ENCODE peak calls at places on chromosomes 1 and 21, in six cellular contexts. One of them, this sample, is unnamed.
A peak's percentile ranks its signal among the peaks of the same experiment; 100 is the strongest.

GRCh38 chr1:41414291-41414690 is 53.1 kb downstream of the FOXO6 start:
- DNase-seq in HL-60: no peak
- DNase-seq in cardiac fibroblast: no peak
- DNase-seq in gastrocnemius medialis: no peak
- DNase-seq in neural progenitor cell: no peak
- DNase-seq in adrenal gland: no peak
- DNase-seq in this sample: no peak

GRCh38 chr1:6648556-6648955 is 23.9 kb downstream of the THAP3 start:
- DNase-seq in HL-60: no peak
- DNase-seq in cardiac fibroblast: no peak
- DNase-seq in gastrocnemius medialis: no peak
- DNase-seq in neural progenitor cell: no peak
- DNase-seq in adrenal gland: no peak
- DNase-seq in this sample: no peak

GRCh38 chr1:209349372-209350324 is 233.9 kb upstream of the CAMK1G start:
- DNase-seq in HL-60: no peak
- DNase-seq in cardiac fibroblast: peak; percentile 21
- DNase-seq in gastrocnemius medialis: no peak
- DNase-seq in neural progenitor cell: peak; percentile 19
- DNase-seq in adrenal gland: peak; percentile 20
- DNase-seq in this sample: peak; percentile 48

GRCh38 chr1:234136073-234136472 is 231.6 kb downstream of the SLC35F3 start:
- DNase-seq in HL-60: no peak
- DNase-seq in cardiac fibroblast: no peak
- DNase-seq in gastrocnemius medialis: no peak
- DNase-seq in neural progenitor cell: no peak
- DNase-seq in adrenal gland: no peak
- DNase-seq in this sample: no peak

GRCh38 chr1:39110882-39111281 is 84.7 kb downstream of the NDUFS5 start:
- DNase-seq in HL-60: no peak
- DNase-seq in cardiac fibroblast: peak; percentile 71
- DNase-seq in gastrocnemius medialis: no peak
- DNase-seq in neural progenitor cell: no peak
- DNase-seq in adrenal gland: no peak
- DNase-seq in this sample: no peak

GRCh38 chr1:9315411-9316079 is 22.9 kb downstream of the SPSB1 start:
- DNase-seq in HL-60: no peak
- DNase-seq in cardiac fibroblast: peak; percentile 58
- DNase-seq in gastrocnemius medialis: no peak
- DNase-seq in neural progenitor cell: no peak
- DNase-seq in adrenal gland: peak; percentile 43
- DNase-seq in this sample: peak; percentile 54

GRCh38 chr21:42794551-42794950 is 84.8 kb downstream of the WDR4 start:
- DNase-seq in HL-60: no peak
- DNase-seq in cardiac fibroblast: no peak
- DNase-seq in gastrocnemius medialis: no peak
- DNase-seq in neural progenitor cell: no peak
- DNase-seq in adrenal gland: no peak
- DNase-seq in this sample: no peak

GRCh38 chr1:47409311-47410085 is 6.6 kb upstream of the FOXE3 start:
- DNase-seq in HL-60: no peak
- DNase-seq in cardiac fibroblast: peak; percentile 86
- DNase-seq in gastrocnemius medialis: no peak
- DNase-seq in neural progenitor cell: no peak
- DNase-seq in adrenal gland: no peak
- DNase-seq in this sample: peak; percentile 56

GRCh38 chr1:91190996-91191395 is 169.2 kb upstream of the ZNF644 start:
- DNase-seq in HL-60: no peak
- DNase-seq in cardiac fibroblast: no peak
- DNase-seq in gastrocnemius medialis: no peak
- DNase-seq in neural progenitor cell: no peak
- DNase-seq in adrenal gland: no peak
- DNase-seq in this sample: no peak

GRCh38 chr1:93394514-93394913 is 48.8 kb downstream of the DR1 start:
- DNase-seq in HL-60: no peak
- DNase-seq in cardiac fibroblast: peak; percentile 9
- DNase-seq in gastrocnemius medialis: no peak
- DNase-seq in neural progenitor cell: no peak
- DNase-seq in adrenal gland: no peak
- DNase-seq in this sample: no peak

GRCh38 chr1:224656342-224656741 is 40.2 kb downstream of the CNIH3 start:
- DNase-seq in HL-60: no peak
- DNase-seq in cardiac fibroblast: no peak
- DNase-seq in gastrocnemius medialis: no peak
- DNase-seq in neural progenitor cell: no peak
- DNase-seq in adrenal gland: no peak
- DNase-seq in this sample: no peak

GRCh38 chr1:36924282-36924791 is 110.0 kb downstream of the GRIK3 start:
- DNase-seq in HL-60: peak; percentile 36
- DNase-seq in cardiac fibroblast: peak; percentile 30
- DNase-seq in gastrocnemius medialis: no peak
- DNase-seq in neural progenitor cell: peak; percentile 96
- DNase-seq in adrenal gland: peak; percentile 50
- DNase-seq in this sample: peak; percentile 3

GRCh38 chr1:161098161-161099068 is at the start of gene KLHDC9:
- DNase-seq in HL-60: peak; percentile 66
- DNase-seq in cardiac fibroblast: peak; percentile 78
- DNase-seq in gastrocnemius medialis: peak; percentile 28
- DNase-seq in neural progenitor cell: peak; percentile 97
- DNase-seq in adrenal gland: peak; percentile 92
- DNase-seq in this sample: no peak

GRCh38 chr1:98325646-98326441 is 335.7 kb upstream of the SNX7 start:
- DNase-seq in HL-60: no peak
- DNase-seq in cardiac fibroblast: peak; percentile 93
- DNase-seq in gastrocnemius medialis: peak; percentile 30
- DNase-seq in neural progenitor cell: no peak
- DNase-seq in adrenal gland: peak; percentile 42
- DNase-seq in this sample: peak; percentile 81

GRCh38 chr1:109011335-109011734 is 30.6 kb downstream of the WDR47 start:
- DNase-seq in HL-60: no peak
- DNase-seq in cardiac fibroblast: no peak
- DNase-seq in gastrocnemius medialis: no peak
- DNase-seq in neural progenitor cell: no peak
- DNase-seq in adrenal gland: no peak
- DNase-seq in this sample: no peak

DNA sequence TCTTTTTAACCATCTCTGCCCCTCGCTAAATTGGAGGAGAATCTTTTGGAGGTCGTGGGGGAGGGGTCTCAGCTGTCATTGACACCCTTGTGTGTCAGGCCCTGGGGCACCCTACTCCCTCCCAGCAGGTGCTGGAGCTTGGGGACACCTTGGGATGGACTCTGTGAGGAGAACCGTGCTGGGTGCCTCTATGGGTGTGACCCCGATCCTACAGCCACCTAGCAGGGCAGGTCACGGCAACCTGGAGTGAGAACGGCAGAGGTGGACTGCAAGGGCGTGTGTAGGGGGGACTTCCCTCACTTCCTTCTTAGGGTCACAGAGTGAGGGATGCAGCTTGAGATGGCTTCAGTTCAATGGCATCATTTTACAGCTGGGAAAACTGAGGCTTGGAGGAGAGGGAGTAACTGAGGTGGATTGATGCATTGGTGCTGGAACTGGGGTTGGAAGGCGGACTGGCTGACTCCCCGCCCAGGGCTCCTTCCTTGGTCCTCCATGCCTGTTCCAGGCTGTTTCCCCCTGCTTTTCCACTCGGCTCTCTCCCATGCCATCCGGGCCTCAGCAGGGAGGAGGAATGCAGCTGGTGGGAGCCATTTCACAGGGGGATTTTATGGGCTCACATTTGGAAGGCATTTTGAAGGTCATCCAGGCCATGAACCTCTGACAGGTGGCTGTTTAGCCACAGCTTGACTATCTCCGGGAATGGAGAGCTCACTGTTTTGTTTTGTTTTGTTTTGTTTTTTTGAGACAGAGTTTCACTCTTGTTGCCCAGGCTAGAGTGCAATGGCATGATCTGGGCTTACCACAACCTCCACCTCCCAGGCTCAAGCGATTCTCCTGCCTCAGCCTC is 18.8 kb upstream of the ARHGEF10L start:
- DNase-seq in HL-60: no peak
- DNase-seq in cardiac fibroblast: no peak
- DNase-seq in gastrocnemius medialis: no peak
- DNase-seq in neural progenitor cell: no peak
- DNase-seq in adrenal gland: no peak
- DNase-seq in this sample: no peak
- H3K4me3 ChIP-seq in HL-60: no peak overlapping the region
- H3K4me3 ChIP-seq in cardiac fibroblast: no peak overlapping the region
- H3K4me3 ChIP-seq in gastrocnemius medialis: no peak overlapping the region
- H3K4me3 ChIP-seq in neural progenitor cell: no peak overlapping the region
- H3K4me3 ChIP-seq in adrenal gland: no peak overlapping the region
- H3K4me3 ChIP-seq in this sample: no peak overlapping the region

GRCh38 chr1:182925661-182926060 is 27.3 kb downstream of the SHCBP1L start:
- DNase-seq in HL-60: no peak
- DNase-seq in cardiac fibroblast: no peak
- DNase-seq in gastrocnemius medialis: no peak
- DNase-seq in neural progenitor cell: no peak
- DNase-seq in adrenal gland: no peak
- DNase-seq in this sample: no peak

GRCh38 chr1:182930985-182931384 is 22.0 kb downstream of the SHCBP1L start:
- DNase-seq in HL-60: no peak
- DNase-seq in cardiac fibroblast: no peak
- DNase-seq in gastrocnemius medialis: no peak
- DNase-seq in neural progenitor cell: no peak
- DNase-seq in adrenal gland: no peak
- DNase-seq in this sample: no peak

DNA sequence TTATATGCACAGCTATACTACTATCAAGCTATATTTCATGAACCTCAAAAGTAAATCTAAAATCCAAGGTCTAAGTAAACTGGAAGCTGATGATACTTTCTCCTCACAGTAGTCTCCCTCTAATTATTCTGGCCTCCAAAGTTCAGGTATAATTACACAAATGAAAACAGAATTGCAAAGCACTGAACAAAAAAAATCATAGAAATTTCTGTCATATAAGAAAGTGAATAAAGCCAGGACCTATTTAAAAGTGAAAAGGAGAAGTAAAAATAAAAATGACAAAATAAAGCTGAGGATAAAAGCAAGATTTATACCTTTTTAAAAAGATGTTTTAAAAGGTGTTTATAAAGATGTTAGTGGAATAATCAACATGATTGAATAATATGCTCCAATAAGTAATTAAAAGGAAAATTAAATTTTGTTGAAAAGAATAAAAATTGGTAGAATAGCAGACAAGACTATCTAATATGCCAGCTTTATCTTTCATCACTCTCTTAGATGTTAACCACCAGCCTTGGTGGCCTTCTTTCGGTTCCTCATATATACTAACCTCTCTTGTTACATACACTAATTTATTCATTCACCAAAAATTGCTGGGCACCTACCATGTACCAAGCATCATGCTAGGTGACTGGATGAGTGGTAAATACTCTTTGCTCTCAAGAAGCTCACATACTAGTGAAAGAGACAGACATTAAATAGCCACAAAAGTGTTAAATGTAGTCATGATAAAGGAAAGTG is 25.1 kb downstream of the SHCBP1L start:
- DNase-seq in HL-60: no peak
- DNase-seq in cardiac fibroblast: no peak
- DNase-seq in gastrocnemius medialis: no peak
- DNase-seq in neural progenitor cell: no peak
- DNase-seq in adrenal gland: no peak
- DNase-seq in this sample: no peak
- H3K4me3 ChIP-seq in HL-60: no peak overlapping the region
- H3K4me3 ChIP-seq in cardiac fibroblast: no peak overlapping the region
- H3K4me3 ChIP-seq in gastrocnemius medialis: no peak overlapping the region
- H3K4me3 ChIP-seq in neural progenitor cell: no peak overlapping the region
- H3K4me3 ChIP-seq in adrenal gland: no peak overlapping the region
- H3K4me3 ChIP-seq in this sample: no peak overlapping the region

GRCh38 chr1:153635872-153636271 is 2.0 kb downstream of the CHTOP start:
- DNase-seq in HL-60: no peak
- DNase-seq in cardiac fibroblast: no peak
- DNase-seq in gastrocnemius medialis: no peak
- DNase-seq in neural progenitor cell: no peak
- DNase-seq in adrenal gland: no peak
- DNase-seq in this sample: no peak
- H3K4me3 ChIP-seq in HL-60: peak overlapping the region; percentile 51
- H3K4me3 ChIP-seq in cardiac fibroblast: no peak overlapping the region
- H3K4me3 ChIP-seq in gastrocnemius medialis: peak overlapping the region; percentile 98
- H3K4me3 ChIP-seq in neural progenitor cell: peak overlapping the region; percentile 68
- H3K4me3 ChIP-seq in adrenal gland: no peak overlapping the region
- H3K4me3 ChIP-seq in this sample: no peak overlapping the region

DNA sequence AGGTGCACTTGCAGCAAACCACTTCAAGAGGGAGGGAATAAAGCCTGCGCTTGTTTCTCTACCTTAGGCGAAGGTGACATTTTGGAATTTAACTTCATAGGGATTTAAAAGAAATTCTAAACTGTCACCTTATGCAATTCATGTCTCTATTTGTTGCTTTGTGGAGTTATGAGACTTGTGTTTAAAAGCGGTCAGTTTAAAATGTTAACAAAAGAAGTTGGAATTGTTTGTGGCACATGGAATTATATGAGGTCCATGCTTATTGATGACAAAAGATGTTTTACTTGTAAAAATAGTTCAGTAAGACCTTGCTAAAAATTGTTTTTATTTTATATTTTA is 15.8 kb downstream of the NR5A2 start:
- DNase-seq in HL-60: no peak
- DNase-seq in cardiac fibroblast: no peak
- DNase-seq in gastrocnemius medialis: no peak
- DNase-seq in neural progenitor cell: no peak
- DNase-seq in adrenal gland: no peak
- DNase-seq in this sample: no peak
- H3K4me3 ChIP-seq in HL-60: no peak overlapping the region
- H3K4me3 ChIP-seq in cardiac fibroblast: no peak overlapping the region
- H3K4me3 ChIP-seq in gastrocnemius medialis: peak overlapping the region; percentile 41
- H3K4me3 ChIP-seq in neural progenitor cell: peak overlapping the region; percentile 30
- H3K4me3 ChIP-seq in adrenal gland: no peak overlapping the region
- H3K4me3 ChIP-seq in this sample: no peak overlapping the region

DNA sequence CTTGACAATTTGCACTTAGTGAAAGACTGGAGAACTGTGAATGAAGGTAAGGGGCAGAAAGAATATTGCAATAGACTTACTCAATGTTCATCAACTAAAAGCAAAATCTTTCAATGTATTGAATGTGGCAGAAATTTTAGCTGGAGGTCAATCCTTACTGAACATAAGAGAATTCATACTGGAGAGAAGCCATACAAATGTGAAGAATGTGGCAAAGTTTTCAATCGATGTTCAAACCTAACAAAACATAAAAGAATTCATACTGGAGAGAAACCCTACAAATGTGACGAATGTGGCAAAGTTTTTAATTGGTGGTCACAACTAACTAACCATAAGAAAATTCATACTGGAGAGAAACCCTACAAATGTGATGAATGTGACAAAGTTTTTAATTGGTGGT is 80.7 kb downstream of the JMJD4 start:
- DNase-seq in HL-60: no peak
- DNase-seq in cardiac fibroblast: no peak
- DNase-seq in gastrocnemius medialis: no peak
- DNase-seq in neural progenitor cell: no peak
- DNase-seq in adrenal gland: no peak
- DNase-seq in this sample: no peak
- H3K4me3 ChIP-seq in HL-60: no peak overlapping the region
- H3K4me3 ChIP-seq in cardiac fibroblast: no peak overlapping the region
- H3K4me3 ChIP-seq in gastrocnemius medialis: peak overlapping the region; percentile 3
- H3K4me3 ChIP-seq in neural progenitor cell: no peak overlapping the region
- H3K4me3 ChIP-seq in adrenal gland: no peak overlapping the region
- H3K4me3 ChIP-seq in this sample: no peak overlapping the region